ENCODE peak calls at places on chromosome 3, in five cellular contexts. One of them, this sample, is unnamed.

GRCh38 chr3:58497074-58497473 is 5.2 kb downstream of the KCTD6 start:
- DNase-seq in breast epithelium: no peak
- DNase-seq in uterus: no peak
- DNase-seq in neuronal stem cell: peak; percentile 74
- DNase-seq in lung: no peak
- DNase-seq in this sample: no peak

GRCh38 chr3:149898771-149899170 is 71.9 kb downstream of the PFN2 start:
- DNase-seq in breast epithelium: no peak
- DNase-seq in uterus: no peak
- DNase-seq in neuronal stem cell: no peak
- DNase-seq in lung: no peak
- DNase-seq in this sample: no peak

GRCh38 chr3:49747792-49748480 is 24.2 kb upstream of the GMPPB start:
- DNase-seq in breast epithelium: no peak
- DNase-seq in uterus: no peak
- DNase-seq in neuronal stem cell: no peak
- DNase-seq in lung: no peak
- DNase-seq in this sample: no peak

GRCh38 chr3:13479332-13479581 is 849 bp upstream of the HDAC11 start:
- DNase-seq in breast epithelium: no peak
- DNase-seq in uterus: peak; percentile 51
- DNase-seq in neuronal stem cell: no peak
- DNase-seq in lung: no peak
- DNase-seq in this sample: peak; percentile 85

GRCh38 chr3:197899833-197900478 is 50.0 kb upstream of the RPL35A start:
- DNase-seq in breast epithelium: no peak
- DNase-seq in uterus: no peak
- DNase-seq in neuronal stem cell: no peak
- DNase-seq in lung: no peak
- DNase-seq in this sample: no peak

GRCh38 chr3:60764870-60765269 is 486.4 kb downstream of the FHIT start:
- DNase-seq in breast epithelium: no peak
- DNase-seq in uterus: no peak
- DNase-seq in neuronal stem cell: no peak
- DNase-seq in lung: no peak
- DNase-seq in this sample: no peak

GRCh38 chr3:138381413-138381901 is 33.1 kb downstream of the MRAS start:
- DNase-seq in breast epithelium: no peak
- DNase-seq in uterus: peak; percentile 41
- DNase-seq in neuronal stem cell: no peak
- DNase-seq in lung: peak; percentile 43
- DNase-seq in this sample: peak; percentile 67

GRCh38 chr3:173938159-173938558 is 540.6 kb downstream of the NLGN1 start:
- DNase-seq in breast epithelium: no peak
- DNase-seq in uterus: no peak
- DNase-seq in neuronal stem cell: no peak
- DNase-seq in lung: no peak
- DNase-seq in this sample: no peak

GRCh38 chr3:56467801-56468183 is 475 bp downstream of the ERC2 start:
- DNase-seq in breast epithelium: no peak
- DNase-seq in uterus: no peak
- DNase-seq in neuronal stem cell: peak; percentile 29
- DNase-seq in lung: no peak
- DNase-seq in this sample: peak; percentile 20

DNA sequence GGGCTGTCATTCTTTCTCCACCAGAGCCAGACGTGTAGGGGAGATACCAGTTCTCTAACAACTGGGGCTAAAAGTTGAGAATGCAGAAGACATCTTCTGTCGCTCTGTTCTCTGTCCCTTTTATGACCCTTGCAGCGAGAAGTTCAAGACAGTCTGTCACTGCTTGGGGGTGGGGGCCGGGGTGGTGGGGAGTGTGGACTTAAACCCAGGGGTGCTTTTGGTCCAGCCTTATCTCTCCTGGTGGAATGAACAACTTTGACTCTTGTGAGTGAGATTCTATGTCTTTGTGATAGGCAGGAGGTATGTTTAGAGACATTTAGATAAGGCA is 767 bp upstream of the APOD start:
- DNase-seq in breast epithelium: no peak
- DNase-seq in uterus: no peak
- DNase-seq in neuronal stem cell: no peak
- DNase-seq in lung: no peak
- DNase-seq in this sample: no peak
- H3K27ac ChIP-seq in breast epithelium: peak overlapping the region; percentile 93
- H3K27ac ChIP-seq in uterus: peak overlapping the region; percentile 71
- H3K27ac ChIP-seq in neuronal stem cell: no peak overlapping the region
- H3K27ac ChIP-seq in lung: peak overlapping the region; percentile 29
- H3K27ac ChIP-seq in this sample: no peak overlapping the region

GRCh38 chr3:98894791-98895576 is 6.5 kb downstream of the DCBLD2 start:
- DNase-seq in breast epithelium: no peak
- DNase-seq in uterus: no peak
- DNase-seq in neuronal stem cell: no peak
- DNase-seq in lung: no peak
- DNase-seq in this sample: no peak
- H3K4me1 ChIP-seq in breast epithelium: peaks cover 3% of the 10 kb centered on the region
- H3K4me1 ChIP-seq in uterus: peaks cover 4% of the 10 kb centered on the region
- H3K4me1 ChIP-seq in neuronal stem cell: peaks cover 20% of the 10 kb centered on the region
- H3K4me1 ChIP-seq in lung: peaks cover 1% of the 10 kb centered on the region
- H3K4me1 ChIP-seq in this sample: peaks cover 12% of the 10 kb centered on the region

GRCh38 chr3:16427309-16427965 is 86.1 kb downstream of the RFTN1 start:
- DNase-seq in breast epithelium: no peak
- DNase-seq in uterus: peak; percentile 60
- DNase-seq in neuronal stem cell: no peak
- DNase-seq in lung: peak; percentile 51
- DNase-seq in this sample: peak; percentile 48

GRCh38 chr3:16430717-16431630 is 82.5 kb downstream of the RFTN1 start:
- DNase-seq in breast epithelium: no peak
- DNase-seq in uterus: no peak
- DNase-seq in neuronal stem cell: no peak
- DNase-seq in lung: no peak
- DNase-seq in this sample: peak; percentile 22

GRCh38 chr3:16425398-16426057 is 88.0 kb downstream of the RFTN1 start:
- DNase-seq in breast epithelium: no peak
- DNase-seq in uterus: no peak
- DNase-seq in neuronal stem cell: no peak
- DNase-seq in lung: no peak
- DNase-seq in this sample: no peak

GRCh38 chr3:16426665-16427064 is 86.8 kb downstream of the RFTN1 start:
- DNase-seq in breast epithelium: no peak
- DNase-seq in uterus: no peak
- DNase-seq in neuronal stem cell: no peak
- DNase-seq in lung: no peak
- DNase-seq in this sample: no peak

GRCh38 chr3:16429086-16429485 is 84.4 kb downstream of the RFTN1 start:
- DNase-seq in breast epithelium: no peak
- DNase-seq in uterus: no peak
- DNase-seq in neuronal stem cell: no peak
- DNase-seq in lung: no peak
- DNase-seq in this sample: no peak
- H3K4me3 ChIP-seq in breast epithelium: no peak overlapping the region
- H3K4me3 ChIP-seq in uterus: no peak overlapping the region
- H3K4me3 ChIP-seq in neuronal stem cell: no peak overlapping the region
- H3K4me3 ChIP-seq in lung: no peak overlapping the region
- H3K4me3 ChIP-seq in this sample: no peak overlapping the region

GRCh38 chr3:187360087-187360486 is 8.1 kb upstream of the RTP4 start:
- DNase-seq in breast epithelium: no peak
- DNase-seq in uterus: no peak
- DNase-seq in neuronal stem cell: peak; percentile 14
- DNase-seq in lung: no peak
- DNase-seq in this sample: no peak
- H3K27ac ChIP-seq in breast epithelium: no peak overlapping the region
- H3K27ac ChIP-seq in uterus: no peak overlapping the region
- H3K27ac ChIP-seq in neuronal stem cell: no peak overlapping the region
- H3K27ac ChIP-seq in lung: no peak overlapping the region
- H3K27ac ChIP-seq in this sample: no peak overlapping the region

DNA sequence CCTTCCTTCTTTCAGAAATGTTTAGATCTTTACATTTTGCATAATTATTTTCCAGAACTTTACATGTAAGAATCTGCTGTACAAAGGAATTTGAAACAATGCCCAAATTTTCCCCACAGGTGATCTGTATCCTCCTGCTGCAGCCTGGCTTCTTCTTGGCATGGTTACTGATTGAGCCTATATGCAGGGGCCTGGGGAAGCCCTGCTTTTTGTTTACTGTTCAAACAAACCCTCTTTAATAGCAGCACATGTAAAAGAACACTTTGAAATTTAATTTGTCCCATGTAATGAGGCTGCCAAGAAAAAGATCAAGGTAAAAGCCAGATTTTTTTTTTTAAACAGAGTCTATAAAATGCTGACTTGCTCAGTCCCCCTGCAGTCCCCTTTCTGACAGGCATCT is 432.2 kb downstream of the TUSC7 start:
- DNase-seq in breast epithelium: no peak
- DNase-seq in uterus: no peak
- DNase-seq in neuronal stem cell: no peak
- DNase-seq in lung: no peak
- DNase-seq in this sample: no peak
- H3K4me1 ChIP-seq in breast epithelium: no peaks in the 10 kb centered on the region
- H3K4me1 ChIP-seq in uterus: no peaks in the 10 kb centered on the region
- H3K4me1 ChIP-seq in neuronal stem cell: peaks cover 8% of the 10 kb centered on the region
- H3K4me1 ChIP-seq in lung: no peaks in the 10 kb centered on the region
- H3K4me1 ChIP-seq in this sample: peaks cover 1% of the 10 kb centered on the region

DNA sequence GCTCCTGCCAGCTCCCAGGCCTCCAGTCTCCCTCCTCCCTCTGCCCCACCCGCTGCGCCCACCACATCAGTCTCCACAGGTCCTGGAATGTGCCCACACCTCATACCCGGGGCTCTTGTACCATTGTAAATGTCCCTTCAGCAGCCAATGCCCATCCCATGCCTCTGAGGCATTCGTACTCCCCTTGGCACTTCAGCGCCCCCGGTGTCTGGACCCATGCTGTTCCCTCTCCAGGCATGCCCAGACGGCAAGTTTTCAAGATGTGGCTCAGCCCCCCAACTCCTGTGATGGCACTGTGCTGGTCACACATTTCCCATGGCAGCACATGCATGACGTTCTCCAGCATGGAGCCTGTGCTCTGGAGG is 13.3 kb downstream of the PLXND1 start:
- DNase-seq in breast epithelium: no peak
- DNase-seq in uterus: no peak
- DNase-seq in neuronal stem cell: no peak
- DNase-seq in lung: no peak
- DNase-seq in this sample: no peak
- H3K4me3 ChIP-seq in breast epithelium: peak overlapping the region; percentile 2
- H3K4me3 ChIP-seq in uterus: no peak overlapping the region
- H3K4me3 ChIP-seq in neuronal stem cell: no peak overlapping the region
- H3K4me3 ChIP-seq in lung: no peak overlapping the region
- H3K4me3 ChIP-seq in this sample: no peak overlapping the region

DNA sequence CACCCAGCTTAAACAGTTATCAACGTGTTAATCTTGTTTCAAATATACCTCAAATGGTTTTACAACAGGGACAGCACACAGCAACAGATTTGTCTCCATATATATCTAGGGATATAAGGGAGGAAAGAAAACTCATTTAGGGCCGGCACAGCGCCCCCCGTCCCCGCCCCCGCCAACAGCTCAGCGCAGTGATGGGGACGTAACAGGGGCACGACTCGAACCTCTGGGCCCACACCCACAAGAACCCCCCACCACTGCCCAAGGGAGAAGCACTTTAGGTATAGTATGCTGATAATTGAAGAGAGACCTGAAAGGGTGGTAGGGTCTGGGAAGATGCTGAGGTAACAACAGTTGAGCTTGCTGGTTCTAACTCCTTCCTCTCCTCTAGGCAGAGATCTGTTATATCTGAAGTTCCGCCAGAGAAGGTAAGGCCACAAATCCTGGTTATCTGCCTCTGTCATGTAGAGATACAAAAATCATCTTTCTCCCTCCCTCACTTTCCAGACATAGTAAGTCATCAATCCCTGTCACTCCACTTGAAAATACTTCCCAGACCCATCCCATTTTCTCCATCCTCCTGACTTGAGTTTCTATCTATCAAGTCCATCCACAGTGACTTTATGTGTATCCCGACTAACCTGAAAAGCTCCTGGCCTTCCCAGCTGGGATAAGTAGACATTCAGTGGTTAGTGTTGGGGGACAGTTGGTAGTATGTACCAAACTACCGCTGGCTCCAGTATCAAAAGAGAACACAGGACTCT is 126.9 kb downstream of the PDZRN3 start:
- DNase-seq in breast epithelium: no peak
- DNase-seq in uterus: no peak
- DNase-seq in neuronal stem cell: no peak
- DNase-seq in lung: no peak
- DNase-seq in this sample: no peak
- H3K27ac ChIP-seq in breast epithelium: no peak overlapping the region
- H3K27ac ChIP-seq in uterus: no peak overlapping the region
- H3K27ac ChIP-seq in neuronal stem cell: no peak overlapping the region
- H3K27ac ChIP-seq in lung: no peak overlapping the region
- H3K27ac ChIP-seq in this sample: no peak overlapping the region